ENCODE peak calls at places on chromosomes 4 and X, in nine cellular contexts. M is WERI-Rb-1, W is SK-N-SH, A is kidney, J is psoas muscle, B is body of pancreas, Q is fibroblast of lung, L is MM.1S, U is testis. E is an unnamed sample.

GRCh38 chrX:63503541-63503940 is 152.4 kb upstream of the SPIN4 start:
- DNase-seq in M (no peak), W (no peak), A (no peak), J (no peak), B (no peak), Q (peak; percentile 62), L (no peak), U (no peak), E (no peak)

GRCh38 chr4:85607624-85608023 is 132.7 kb downstream of the ARHGAP24 start:
- DNase-seq in M (no peak), W (no peak), A (no peak), J (no peak), B (peak; percentile 72), Q (no peak), L (peak; percentile 94), U (no peak), E (no peak)

GRCh38 chr4:176840166-176840565 is 47.4 kb upstream of the VEGFC start:
- DNase-seq in M (no peak), W (no peak), A (no peak), J (no peak), B (no peak), Q (peak; percentile 83), L (no peak), U (no peak), E (no peak)

GRCh38 chr4:137417676-137418075 is 114.6 kb downstream of the PCDH18 start:
- DNase-seq in M (no peak), W (no peak), A (no peak), J (no peak), B (no peak), Q (peak; percentile 20), L (no peak), U (no peak), E (no peak)

GRCh38 chr4:6332042-6332668 is 62.5 kb downstream of the WFS1 start:
- DNase-seq in M (peak; percentile 71), W (peak; percentile 84), A (no peak), J (peak; percentile 44), B (no peak), Q (no peak), L (peak; percentile 35), U (peak; percentile 63), E (no peak)

GRCh38 chr4:184163813-184164212 is 53.9 kb downstream of the ENPP6 start:
- DNase-seq in M (peak; percentile 88), W (peak; percentile 84), A (no peak), J (no peak), B (peak; percentile 77), Q (peak; percentile 6), L (no peak), U (peak; percentile 74), E (peak; percentile 50)

GRCh38 chr4:146585761-146586333 is 52.8 kb upstream of the POU4F2 start:
- DNase-seq in M (no peak), W (no peak), A (no peak), J (no peak), B (peak; percentile 2), Q (peak; percentile 41), L (no peak), U (no peak), E (no peak)

GRCh38 chrX:45758738-45759397 is 558.2 kb upstream of the DIPK2B start:
- DNase-seq in M (no peak), W (no peak), A (no peak), J (no peak), B (no peak), Q (peak; percentile 54), L (peak; percentile 74), U (no peak), E (no peak)

GRCh38 chr4:82282875-82283274 is 90.9 kb downstream of the HNRNPD start:
- DNase-seq in M (no peak), W (no peak), A (no peak), J (no peak), B (no peak), Q (no peak), L (no peak), U (no peak), E (no peak)

GRCh38 chr4:142954415-142954814 is 108.3 kb upstream of the INPP4B start:
- DNase-seq in M (no peak), W (no peak), A (no peak), J (no peak), B (no peak), Q (no peak), L (no peak), U (no peak), E (no peak)

GRCh38 chrX:124518888-124519287 is 172.5 kb downstream of the SH2D1A start:
- DNase-seq in M (no peak), W (no peak), A (no peak), J (no peak), B (no peak), Q (peak; percentile 50), L (no peak), U (no peak), E (no peak)

GRCh38 chr4:180054291-180054690 is 2188.9 kb upstream of the TENM3 start:
- DNase-seq in M (no peak), W (no peak), A (no peak), J (no peak), B (no peak), Q (no peak), L (no peak), U (no peak), E (no peak)

GRCh38 chr4:83569967-83570366 is 34.1 kb downstream of the GPAT3 start:
- DNase-seq in M (no peak), W (no peak), A (no peak), J (no peak), B (peak; percentile 22), Q (no peak), L (no peak), U (no peak), E (no peak)

DNA sequence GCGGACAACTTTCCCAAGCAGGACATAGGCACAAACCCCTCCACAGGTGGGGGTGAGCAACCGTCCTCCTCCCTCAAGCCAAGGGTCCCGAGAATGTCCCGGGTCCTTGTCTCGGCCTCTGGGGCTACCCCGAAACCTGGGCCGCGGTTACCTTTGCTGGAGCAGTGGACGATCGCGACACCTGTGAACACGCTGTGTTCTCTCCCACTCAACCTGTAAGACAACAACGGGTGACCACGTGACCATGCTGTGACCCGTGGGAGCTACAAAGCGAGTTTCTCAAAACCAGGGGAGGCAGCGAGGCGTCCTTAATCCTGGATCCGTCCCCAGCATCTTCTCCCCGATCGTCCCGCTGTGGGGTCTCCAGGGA is 17.9 kb downstream of the ASMTL start:
- DNase-seq in M (no peak), W (no peak), A (peak; percentile 61), J (no peak), B (no peak), Q (no peak), L (no peak), U (no peak), E (no peak)
- H3K36me3 ChIP-seq in M (peaks cover 33% of the 10 kb centered on the region), W (peaks cover 4% of the 10 kb centered on the region), A (peaks cover 16% of the 10 kb centered on the region), J (no peaks in the 10 kb centered on the region), B (no peaks in the 10 kb centered on the region), Q (no peaks in the 10 kb centered on the region), L (no peaks in the 10 kb centered on the region), U (no peaks in the 10 kb centered on the region), E (peaks cover 66% of the 10 kb centered on the region)

GRCh38 chrX:19372170-19373033 is 28.7 kb downstream of the PDHA1 start:
- DNase-seq in M (peak; percentile 76), W (peak; percentile 79), A (peak; percentile 77), J (peak; percentile 70), B (peak; percentile 67), Q (peak; percentile 47), L (peak; percentile 61), U (peak; percentile 68), E (peak; percentile 41)
- H3K4me3 ChIP-seq in M (peak overlapping the region; percentile 32), W (peak overlapping the region; percentile 37), A (peak overlapping the region; percentile 34), J (peak overlapping the region; percentile 54), B (no peak overlapping the region), Q (peak overlapping the region; percentile 56), L (peak overlapping the region; percentile 54), U (no peak overlapping the region), E (peak overlapping the region; percentile 44)

DNA sequence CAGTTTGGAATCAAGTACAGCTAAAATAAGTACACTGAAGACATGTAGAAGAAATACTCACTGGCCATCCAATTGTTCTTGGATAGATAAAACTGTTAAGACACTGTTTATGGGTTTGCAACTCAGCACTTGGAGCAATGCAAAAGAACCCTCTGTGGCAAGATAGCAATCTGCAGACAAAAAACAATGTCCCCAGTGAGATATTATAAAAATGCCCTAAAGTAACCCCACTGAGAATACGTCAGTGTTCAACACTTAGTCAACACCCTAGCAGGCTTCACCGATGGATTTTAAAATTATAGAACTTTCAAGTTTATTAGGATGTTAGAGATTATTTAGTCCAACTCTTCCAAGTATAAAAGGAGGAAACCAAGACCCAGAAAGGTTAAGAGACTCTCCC is 47.5 kb upstream of the NDP start:
- DNase-seq in M (no peak), W (no peak), A (no peak), J (no peak), B (no peak), Q (no peak), L (no peak), U (no peak), E (no peak)
- H3K27ac ChIP-seq in M (no peak overlapping the region), W (no peak overlapping the region), A (no peak overlapping the region), J (no peak overlapping the region), B (no peak overlapping the region), Q (no peak overlapping the region), L (no peak overlapping the region), U (no peak overlapping the region), E (no peak overlapping the region)

GRCh38 chrX:153864561-153865320 is 21.2 kb downstream of the L1CAM start:
- DNase-seq in M (peak; percentile 5), W (peak; percentile 19), A (peak; percentile 70), J (no peak), B (no peak), Q (no peak), L (no peak), U (no peak), E (no peak)
- H3K36me3 ChIP-seq in M (peaks cover 73% of the 10 kb centered on the region), W (no peaks in the 10 kb centered on the region), A (no peaks in the 10 kb centered on the region), J (no peaks in the 10 kb centered on the region), B (no peaks in the 10 kb centered on the region), Q (no peaks in the 10 kb centered on the region), L (no peaks in the 10 kb centered on the region), U (no peaks in the 10 kb centered on the region), E (no peaks in the 10 kb centered on the region)

GRCh38 chr4:107894138-107894603 is 37.2 kb upstream of the CYP2U1 start:
- DNase-seq in M (no peak), W (no peak), A (no peak), J (no peak), B (peak; percentile 12), Q (no peak), L (no peak), U (no peak), E (no peak)

GRCh38 chr4:107896158-107896645 is 35.1 kb upstream of the CYP2U1 start:
- DNase-seq in M (no peak), W (no peak), A (no peak), J (no peak), B (peak; percentile 20), Q (peak; percentile 100), L (no peak), U (no peak), E (no peak)

GRCh38 chr4:107897823-107898222 is 33.5 kb upstream of the CYP2U1 start:
- DNase-seq in M (no peak), W (no peak), A (no peak), J (no peak), B (no peak), Q (no peak), L (no peak), U (no peak), E (no peak)

GRCh38 chr4:107893171-107894137 is 37.9 kb upstream of the CYP2U1 start:
- DNase-seq in M (no peak), W (no peak), A (no peak), J (no peak), B (no peak), Q (no peak), L (no peak), U (no peak), E (no peak)

GRCh38 chr4:107896651-107897050 is 34.7 kb upstream of the CYP2U1 start:
- DNase-seq in M (no peak), W (no peak), A (no peak), J (no peak), B (no peak), Q (no peak), L (no peak), U (no peak), E (no peak)
- H3K4me3 ChIP-seq in M (no peak overlapping the region), W (no peak overlapping the region), A (no peak overlapping the region), J (no peak overlapping the region), B (no peak overlapping the region), Q (no peak overlapping the region), L (no peak overlapping the region), U (no peak overlapping the region), E (no peak overlapping the region)